ENCODE peak calls at places on chromosomes 2 and 18, in five cellular contexts. Y is GDM1, E is Calu3, J is kidney tubule cell, M is hypothalamus. B is an unnamed sample.

GRCh38 chr2:147182260-147182659 is 662.6 kb upstream of the ACVR2A start:
- DNase-seq in Y (no peak), E (peak; percentile 84), J (peak; percentile 92), M (no peak), B (peak; percentile 8)

GRCh38 chr2:112001136-112001764 is 53.8 kb upstream of the TMEM87B start:
- DNase-seq in J (no peak), Y (no peak), E (no peak), M (no peak), B (no peak)

GRCh38 chr2:99066602-99067001 is 74.9 kb upstream of the C2orf15 start:
- DNase-seq in J (peak; percentile 61), Y (peak; percentile 42), M (no peak), E (peak; percentile 51), B (no peak)

GRCh38 chr18:56210466-56210865 is 427.9 kb downstream of the TXNL1 start:
- DNase-seq in Y (no peak), E (no peak), J (no peak), M (no peak), B (no peak)

GRCh38 chr2:197805598-197806316 is 1.4 kb downstream of the PLCL1 start:
- DNase-seq in M (no peak), E (no peak), J (no peak), Y (no peak), B (no peak)

GRCh38 chr18:57786038-57786437 is 17.1 kb downstream of the ATP8B1 start:
- DNase-seq in Y (no peak), M (no peak), E (no peak), J (no peak), B (no peak)

GRCh38 chr18:46260016-46260878 is 156.1 kb downstream of the HAUS1 start:
- DNase-seq in J (peak; percentile 97), E (no peak), M (no peak), Y (no peak), B (no peak)

GRCh38 chr2:38648107-38648761 is 17.7 kb upstream of the GALM start:
- DNase-seq in Y (no peak), M (no peak), J (peak; percentile 13), E (no peak), B (no peak)

GRCh38 chr2:73971722-73972121 is 13.0 kb upstream of the TET3 start:
- DNase-seq in E (no peak), M (no peak), J (no peak), Y (no peak), B (no peak)

GRCh38 chr2:12442627-12442928 is 274.2 kb upstream of the TRIB2 start:
- DNase-seq in J (no peak), E (no peak), M (no peak), Y (no peak), B (no peak)

GRCh38 chr2:237181844-237182243 is 96.2 kb downstream of the COPS8 start:
- DNase-seq in E (no peak), J (peak; percentile 39), M (no peak), Y (no peak), B (no peak)

GRCh38 chr18:77100751-77101355 is 31.7 kb downstream of the MBP start:
- DNase-seq in J (peak; percentile 65), M (no peak), Y (no peak), E (no peak), B (no peak)

GRCh38 chr2:208782097-208782496 is 375.5 kb downstream of the PTH2R start:
- DNase-seq in E (no peak), J (no peak), Y (no peak), M (no peak), B (no peak)

GRCh38 chr2:20049631-20050030 is 1.8 kb downstream of the LAPTM4A start:
- DNase-seq in Y (no peak), E (no peak), J (peak; percentile 47), M (no peak), B (no peak)

GRCh38 chr2:236305964-236306605 is 41.9 kb upstream of the ASB18 start:
- DNase-seq in J (no peak), M (no peak), E (no peak), Y (no peak), B (no peak)

GRCh38 chr2:166449439-166449838 is 44.6 kb downstream of the SCN7A start:
- DNase-seq in Y (no peak), J (no peak), E (no peak), M (no peak), B (no peak)